ENCODE peak calls at places on chromosomes 6 and 20, in five cellular contexts. One of them, this sample, is unnamed.

GRCh38 chr20:40990542-40991120 is 38.0 kb upstream of the TOP1 start:
- DNase-seq in globus pallidus: peak; percentile 80
- DNase-seq in nucleus accumbens: peak; percentile 74
- DNase-seq in endothelial cell: peak; percentile 79
- DNase-seq in fibroblast of mammary gland: peak; percentile 87
- DNase-seq in this sample: peak; percentile 50

GRCh38 chr6:16522937-16523336 is 238.3 kb downstream of the ATXN1 start:
- DNase-seq in nucleus accumbens: no peak
- DNase-seq in globus pallidus: no peak
- DNase-seq in fibroblast of mammary gland: no peak
- DNase-seq in endothelial cell: no peak
- DNase-seq in this sample: no peak

GRCh38 chr6:80179691-80180090 is 73.2 kb downstream of the BCKDHB start:
- DNase-seq in fibroblast of mammary gland: peak; percentile 38
- DNase-seq in nucleus accumbens: no peak
- DNase-seq in endothelial cell: no peak
- DNase-seq in globus pallidus: no peak
- DNase-seq in this sample: no peak

GRCh38 chr6:136087986-136088385 is 162.1 kb downstream of the MTFR2 start:
- DNase-seq in globus pallidus: no peak
- DNase-seq in nucleus accumbens: no peak
- DNase-seq in fibroblast of mammary gland: peak; percentile 57
- DNase-seq in endothelial cell: no peak
- DNase-seq in this sample: no peak

GRCh38 chr6:43798688-43799444 is 28.9 kb downstream of the VEGFA start:
- DNase-seq in nucleus accumbens: no peak
- DNase-seq in fibroblast of mammary gland: peak; percentile 86
- DNase-seq in globus pallidus: no peak
- DNase-seq in endothelial cell: no peak
- DNase-seq in this sample: no peak

GRCh38 chr6:33335916-33336315 is 18.4 kb upstream of the ZBTB22 start:
- DNase-seq in endothelial cell: no peak
- DNase-seq in globus pallidus: no peak
- DNase-seq in nucleus accumbens: no peak
- DNase-seq in fibroblast of mammary gland: no peak
- DNase-seq in this sample: no peak

GRCh38 chr6:72580281-72580940 is 41.5 kb upstream of the KCNQ5 start:
- DNase-seq in globus pallidus: peak; percentile 36
- DNase-seq in endothelial cell: peak; percentile 10
- DNase-seq in fibroblast of mammary gland: peak; percentile 77
- DNase-seq in nucleus accumbens: peak; percentile 1
- DNase-seq in this sample: no peak

GRCh38 chr6:51640016-51640415 is 447.4 kb downstream of the PKHD1 start:
- DNase-seq in nucleus accumbens: no peak
- DNase-seq in fibroblast of mammary gland: no peak
- DNase-seq in globus pallidus: peak; percentile 55
- DNase-seq in endothelial cell: no peak
- DNase-seq in this sample: no peak

GRCh38 chr6:148336901-148337300 is 5.7 kb upstream of the SASH1 start:
- DNase-seq in globus pallidus: no peak
- DNase-seq in fibroblast of mammary gland: no peak
- DNase-seq in nucleus accumbens: no peak
- DNase-seq in endothelial cell: no peak
- DNase-seq in this sample: no peak

GRCh38 chr6:170553686-170554085 is 483 bp upstream of the TBP start:
- DNase-seq in endothelial cell: peak; percentile 23
- DNase-seq in fibroblast of mammary gland: peak; percentile 50
- DNase-seq in nucleus accumbens: peak; percentile 75
- DNase-seq in globus pallidus: no peak
- DNase-seq in this sample: peak; percentile 43